ENCODE peak calls at places on chromosomes 16 and 17, in four cellular contexts. Z is GM23248, D is HCT116, F is hepatocyte. B is an unnamed sample.
A peak's percentile ranks its signal among the peaks of the same experiment; 100 is the strongest.

GRCh38 chr17:69523252-69523861 is 108.9 kb downstream of the MAP2K6 start:
- DNase-seq in Z (peak; percentile 74), D (peak; percentile 28), F (peak; percentile 63), B (peak; percentile 85)

GRCh38 chr16:1989209-1989825 is 453 bp upstream of the SYNGR3 start:
- DNase-seq in Z (no peak), D (no peak), F (no peak), B (no peak)

GRCh38 chr17:78387982-78388941 is 9.8 kb downstream of the PGS1 start:
- DNase-seq in Z (no peak), D (no peak), F (no peak), B (peak; percentile 55)

GRCh38 chr16:21001262-21001661 is 100.7 kb downstream of the LYRM1 start:
- DNase-seq in Z (peak; percentile 35), D (peak; percentile 38), F (no peak), B (peak; percentile 74)

GRCh38 chr16:10228779-10229178 is 46.6 kb upstream of the GRIN2A start:
- DNase-seq in Z (no peak), D (no peak), F (no peak), B (no peak)

GRCh38 chr17:64057701-64058263 is 37.3 kb upstream of the ICAM2 start:
- DNase-seq in Z (no peak), D (no peak), F (no peak), B (no peak)

GRCh38 chr16:65574311-65574966 is 452.6 kb upstream of the CDH11 start:
- DNase-seq in Z (no peak), D (no peak), F (no peak), B (no peak)

GRCh38 chr17:46978489-46979022 is 497 bp downstream of the RPRML start:
- DNase-seq in Z (peak; percentile 31), D (no peak), F (no peak), B (no peak)

GRCh38 chr17:46756061-46756735 is 62.3 kb downstream of the WNT3 start:
- DNase-seq in Z (no peak), D (no peak), F (no peak), B (no peak)

GRCh38 chr16:12721841-12722467 is 81.7 kb downstream of the CPPED1 start:
- DNase-seq in Z (no peak), D (no peak), F (no peak), B (no peak)

GRCh38 chr16:70635356-70636016 is 10.9 kb upstream of the IL34 start:
- DNase-seq in Z (peak; percentile 88), D (no peak), F (no peak), B (no peak)

GRCh38 chr16:66913081-66913480 is 5.6 kb downstream of the CDH16 start:
- DNase-seq in Z (no peak), D (no peak), F (no peak), B (no peak)

GRCh38 chr17:69058165-69058564 is 2.6 kb downstream of the ABCA9 start:
- DNase-seq in Z (peak; percentile 7), D (peak; percentile 31), F (no peak), B (no peak)

GRCh38 chr17:75246404-75246803 is 15.0 kb downstream of the GGA3 start:
- DNase-seq in Z (no peak), D (no peak), F (no peak), B (no peak)
- H3K9me2 ChIP-seq in Z (no peaks in the 10 kb centered on the region), D (no peaks in the 10 kb centered on the region), F (no peaks in the 10 kb centered on the region), B (no peaks in the 10 kb centered on the region)

GRCh38 chr16:50308237-50308965 is 42.0 kb downstream of the ADCY7 start:
- DNase-seq in Z (no peak), D (no peak), F (no peak), B (no peak)
- H3K9me2 ChIP-seq in Z (no peaks in the 10 kb centered on the region), D (no peaks in the 10 kb centered on the region), F (no peaks in the 10 kb centered on the region), B (no peaks in the 10 kb centered on the region)

DNA sequence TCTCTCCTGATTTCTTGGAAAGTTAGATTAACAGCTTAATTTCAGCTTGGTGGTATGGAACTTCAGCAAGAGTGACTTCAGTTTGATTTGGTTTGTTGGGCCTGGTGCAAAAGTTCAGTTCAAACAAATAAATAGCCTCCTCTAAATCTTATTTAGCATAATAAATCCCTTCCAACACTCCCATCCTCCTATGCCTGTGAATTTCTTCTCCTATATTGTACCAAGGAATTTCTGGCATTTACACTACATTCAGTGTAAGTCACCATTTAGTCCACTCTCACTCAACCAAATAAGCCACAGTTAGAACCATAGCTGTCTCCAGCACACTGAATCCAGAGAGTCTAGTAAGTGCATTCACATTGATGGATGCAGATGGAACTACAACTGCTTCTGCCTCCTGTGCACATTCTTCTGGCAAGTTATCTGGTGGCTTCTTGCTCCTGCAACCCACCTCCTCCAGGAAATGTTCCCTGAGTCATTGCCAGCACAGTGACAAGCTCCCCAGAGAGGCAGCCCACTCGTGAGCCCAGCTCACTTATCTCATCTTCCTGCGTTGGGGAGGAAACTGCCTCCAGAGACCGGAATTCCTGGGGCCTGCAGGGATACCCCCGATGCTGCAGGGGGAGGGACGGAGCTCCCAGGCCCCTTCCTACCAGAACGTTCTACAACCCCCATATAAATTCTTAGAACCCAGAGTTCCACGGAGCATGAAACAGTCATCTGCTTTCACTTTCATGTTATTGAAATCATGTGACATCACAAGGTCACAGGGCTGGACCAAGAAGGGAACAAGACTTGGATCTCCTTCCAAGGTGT is 318.3 kb downstream of the PHKB start:
- DNase-seq in Z (peak; percentile 45), D (no peak), F (no peak), B (peak; percentile 76)
- H3K9me2 ChIP-seq in Z (no peaks in the 10 kb centered on the region), D (no peaks in the 10 kb centered on the region), F (no peaks in the 10 kb centered on the region), B (no peaks in the 10 kb centered on the region)

DNA sequence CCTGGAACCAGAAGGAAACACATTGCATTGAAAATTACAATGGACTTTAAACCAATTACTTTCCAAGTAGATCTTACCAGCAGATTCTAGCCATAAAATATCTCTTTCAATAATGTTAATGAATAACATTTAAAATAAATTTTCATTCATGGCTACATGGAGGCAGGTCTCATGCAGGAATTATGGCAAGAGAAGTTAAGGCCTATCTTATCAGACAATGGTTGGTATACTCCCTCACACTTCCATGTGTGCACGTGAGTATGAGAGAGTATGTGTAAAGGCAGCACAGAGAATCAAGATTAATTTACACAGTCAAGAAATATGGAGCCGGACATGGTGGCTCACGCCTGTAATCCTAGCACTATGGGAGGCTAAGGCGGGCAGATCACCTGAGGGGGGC is 76.5 kb downstream of the HELZ start:
- DNase-seq in Z (no peak), D (no peak), F (no peak), B (no peak)
- H3K9me2 ChIP-seq in Z (no peaks in the 10 kb centered on the region), D (no peaks in the 10 kb centered on the region), F (no peaks in the 10 kb centered on the region), B (no peaks in the 10 kb centered on the region)

DNA sequence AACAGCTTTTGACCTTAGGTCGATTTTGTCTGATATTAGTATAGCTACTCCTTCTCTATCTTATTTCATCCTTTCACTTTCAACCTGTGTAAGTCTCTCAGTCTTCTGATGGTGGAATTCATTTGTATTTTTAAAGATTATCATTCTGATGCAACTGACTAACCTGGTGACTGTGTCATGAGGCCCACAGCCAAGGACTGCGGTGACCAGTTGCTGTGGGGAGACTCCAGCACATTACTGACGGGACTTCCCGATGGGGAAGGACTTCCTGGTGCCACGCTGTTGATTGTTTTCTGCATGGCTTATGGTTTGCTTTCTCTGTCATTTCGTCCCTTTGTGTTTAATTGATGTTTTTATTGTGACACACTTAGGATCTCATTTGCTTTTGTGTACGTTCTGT is 34.2 kb downstream of the RMI2 start:
- DNase-seq in Z (peak; percentile 43), D (no peak), F (no peak), B (no peak)
- H3K9me2 ChIP-seq in Z (no peaks in the 10 kb centered on the region), D (no peaks in the 10 kb centered on the region), F (no peaks in the 10 kb centered on the region), B (no peaks in the 10 kb centered on the region)

GRCh38 chr16:85113913-85114312 is 1.6 kb upstream of the CIBAR2 start:
- DNase-seq in Z (no peak), D (no peak), F (no peak), B (no peak)
- H3K9me2 ChIP-seq in Z (no peaks in the 10 kb centered on the region), D (no peaks in the 10 kb centered on the region), F (no peaks in the 10 kb centered on the region), B (no peaks in the 10 kb centered on the region)

GRCh38 chr16:55915116-55915827 is 40.1 kb upstream of the CES5A start:
- DNase-seq in Z (no peak), D (no peak), F (no peak), B (no peak)
- H3K9me2 ChIP-seq in Z (no peaks in the 10 kb centered on the region), D (no peaks in the 10 kb centered on the region), F (no peaks in the 10 kb centered on the region), B (no peaks in the 10 kb centered on the region)

GRCh38 chr16:69186642-69187386 is at the start of gene SNTB2:
- DNase-seq in Z (peak; percentile 96), D (peak; percentile 70), F (peak; percentile 97), B (peak; percentile 96)

GRCh38 chr16:69190046-69190588 is 3.2 kb downstream of the SNTB2 start:
- DNase-seq in Z (no peak), D (no peak), F (no peak), B (no peak)

GRCh38 chr16:69188716-69189115 is 1.8 kb downstream of the SNTB2 start:
- DNase-seq in Z (peak; percentile 43), D (no peak), F (peak; percentile 37), B (no peak)

GRCh38 chr16:69187891-69188451 is 1.0 kb downstream of the SNTB2 start:
- DNase-seq in Z (peak; percentile 64), D (no peak), F (peak; percentile 48), B (peak; percentile 80)

GRCh38 chr16:69187387-69187890 is 475 bp downstream of the SNTB2 start:
- DNase-seq in Z (peak; percentile 73), D (no peak), F (peak; percentile 76), B (peak; percentile 81)
- H3K9me2 ChIP-seq in Z (no peaks in the 10 kb centered on the region), D (no peaks in the 10 kb centered on the region), F (no peaks in the 10 kb centered on the region), B (no peaks in the 10 kb centered on the region)

DNA sequence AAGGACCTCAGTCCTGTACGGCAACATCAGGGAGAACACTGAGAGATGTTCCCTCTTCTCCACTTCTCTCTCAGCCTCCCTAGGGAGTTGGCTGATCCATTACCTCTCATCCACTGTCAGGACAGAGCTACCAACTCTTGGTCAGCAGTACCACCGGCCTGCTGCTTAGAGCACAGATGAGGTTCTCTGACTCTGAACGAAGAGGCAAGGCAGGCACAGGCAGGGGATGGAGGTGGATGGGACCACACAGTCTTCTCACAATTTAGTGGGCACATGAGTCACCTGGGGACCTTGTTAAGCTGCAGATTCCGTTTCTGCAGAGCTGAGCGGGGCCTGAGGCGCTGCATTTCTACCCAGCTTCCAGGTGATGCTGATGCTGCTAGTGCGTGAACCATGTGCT is 128.6 kb upstream of the CCL2 start:
- DNase-seq in Z (no peak), D (no peak), F (no peak), B (no peak)
- H3K9me2 ChIP-seq in Z (no peaks in the 10 kb centered on the region), D (no peaks in the 10 kb centered on the region), F (no peaks in the 10 kb centered on the region), B (no peaks in the 10 kb centered on the region)

DNA sequence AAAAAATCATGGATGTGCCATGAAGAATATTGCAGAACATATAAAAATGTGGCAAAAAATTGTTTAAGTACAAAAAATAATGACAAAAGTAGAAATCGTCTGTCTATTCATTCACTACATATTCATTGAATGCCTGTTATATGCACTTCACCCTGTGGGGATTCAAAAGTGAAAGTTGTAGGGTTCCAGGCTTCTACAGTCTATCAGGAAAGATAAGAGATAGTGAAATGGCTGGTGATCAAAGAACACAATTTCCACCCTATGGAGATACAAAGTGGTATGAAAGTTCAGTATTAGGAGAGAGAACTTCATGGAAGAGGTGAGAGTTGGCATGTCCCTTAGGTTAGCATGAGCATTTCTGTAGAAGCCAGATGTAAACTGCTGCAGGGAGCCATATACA is 127.0 kb upstream of the PMFBP1 start:
- DNase-seq in Z (no peak), D (no peak), F (no peak), B (no peak)
- H3K9me2 ChIP-seq in Z (no peaks in the 10 kb centered on the region), D (no peaks in the 10 kb centered on the region), F (no peaks in the 10 kb centered on the region), B (no peaks in the 10 kb centered on the region)

B was measured in Karpas-422.